ENCODE peak calls at places on chromosomes 12 and 14, in six cellular contexts. U is HCEC 1CT; F is left lobe of liver; K is CD4-positive, CD25-positive, alpha-beta regulatory T cell; C is dermis blood vessel endothelial cell; Q is T-helper 9 cell. O is an unnamed sample.

GRCh38 chr14:61063461-61063860 is 82.4 kb downstream of the SLC38A6 start:
- DNase-seq in U (no peak), F (no peak), K (no peak), C (no peak), Q (no peak), O (no peak)

GRCh38 chr12:93813972-93814821 is 137.0 kb downstream of the CRADD start:
- DNase-seq in U (peak; percentile 85), F (peak; percentile 87), K (no peak), C (no peak), Q (no peak), O (peak; percentile 80)

GRCh38 chr12:58314610-58315009 is 373.2 kb downstream of the ATP23 start:
- DNase-seq in U (peak; percentile 89), F (no peak), K (no peak), C (peak; percentile 47), Q (no peak), O (no peak)

GRCh38 chr12:22919883-22920282 is 294.9 kb downstream of the ETNK1 start:
- DNase-seq in U (no peak), F (peak; percentile 47), K (no peak), C (no peak), Q (no peak), O (no peak)

GRCh38 chr14:79584679-79585078 is 626.6 kb downstream of the DIO2 start:
- DNase-seq in U (peak; percentile 96), F (no peak), K (no peak), C (peak; percentile 17), Q (no peak), O (no peak)

GRCh38 chr12:106583578-106584103 is 837 bp downstream of the RFX4 start:
- DNase-seq in U (peak; percentile 24), F (no peak), K (peak; percentile 29), C (peak; percentile 32), Q (no peak), O (no peak)

GRCh38 chr14:89881839-89882238 is 72.7 kb downstream of the EFCAB11 start:
- DNase-seq in U (no peak), F (no peak), K (no peak), C (no peak), Q (no peak), O (no peak)

GRCh38 chr14:59918824-59919581 is 941 bp upstream of the LRRC9 start:
- DNase-seq in U (peak; percentile 38), F (no peak), K (peak; percentile 5), C (peak; percentile 50), Q (no peak), O (peak; percentile 51)

GRCh38 chr12:94202245-94203180 is 54.1 kb downstream of the PLXNC1 start:
- DNase-seq in U (no peak), F (no peak), K (no peak), C (no peak), Q (no peak), O (no peak)

GRCh38 chr14:23568600-23569310 is 1.2 kb upstream of the AP1G2 start:
- DNase-seq in U (no peak), F (no peak), K (no peak), C (peak; percentile 42), Q (no peak), O (no peak)

GRCh38 chr12:82608706-82609105 is 78.0 kb upstream of the TMTC2 start:
- DNase-seq in U (no peak), F (no peak), K (no peak), C (no peak), Q (no peak), O (no peak)

GRCh38 chr14:53432378-53432802 is 279.3 kb upstream of the DDHD1 start:
- DNase-seq in U (peak; percentile 33), F (no peak), K (peak; percentile 11), C (peak; percentile 69), Q (no peak), O (no peak)

GRCh38 chr12:87687362-87687761 is 341.8 kb downstream of the C12orf50 start:
- DNase-seq in U (peak; percentile 35), F (peak; percentile 43), K (no peak), C (peak; percentile 39), Q (no peak), O (no peak)

GRCh38 chr14:22547948-22548750 is 40.9 kb downstream of the DAD1 start:
- DNase-seq in U (no peak), F (no peak), K (no peak), C (no peak), Q (no peak), O (no peak)

GRCh38 chr14:105351920-105352871 is 37.6 kb downstream of the PACS2 start:
- DNase-seq in U (peak; percentile 74), F (peak; percentile 90), K (peak; percentile 91), C (peak; percentile 95), Q (peak; percentile 85), O (peak; percentile 85)

GRCh38 chr14:68780358-68781160 is 12.3 kb downstream of the ZFP36L1 start:
- DNase-seq in U (peak; percentile 69), F (peak; percentile 55), K (peak; percentile 88), C (peak; percentile 68), Q (no peak), O (peak; percentile 60)

GRCh38 chr12:128661216-128661550 is 162.6 kb downstream of the SLC15A4 start:
- DNase-seq in U (no peak), F (no peak), K (no peak), C (no peak), Q (no peak), O (no peak)

GRCh38 chr14:66234411-66234810 is 251.8 kb upstream of the CCDC196 start:
- DNase-seq in U (no peak), F (no peak), K (no peak), C (no peak), Q (no peak), O (no peak)

GRCh38 chr12:131494141-131494733 is 216.7 kb upstream of the SFSWAP start:
- DNase-seq in U (no peak), F (peak; percentile 23), K (no peak), C (no peak), Q (no peak), O (no peak)

GRCh38 chr12:65195387-65196055 is 26.1 kb downstream of the LEMD3 start:
- DNase-seq in U (no peak), F (no peak), K (no peak), C (no peak), Q (no peak), O (no peak)

GRCh38 chr12:91811481-91812287 is 334.0 kb downstream of the BTG1 start:
- DNase-seq in U (peak; percentile 48), F (peak; percentile 63), K (peak; percentile 80), C (peak; percentile 82), Q (peak; percentile 67), O (peak; percentile 52)

O was measured in midbrain.